ENCODE peak calls at places on chromosome 7, in four cellular contexts. P, X, R and I are unnamed samples.

GRCh38 chr7:48144291-48144768 is 26.9 kb upstream of the ABCA13 start:
- DNase-seq in P (no peak), R (no peak), X (no peak), I (no peak)

GRCh38 chr7:41131956-41132355 is 570.9 kb downstream of the INHBA start:
- DNase-seq in P (no peak), R (no peak), X (no peak), I (no peak)

GRCh38 chr7:44308741-44309270 is 16.6 kb downstream of the CAMK2B start:
- DNase-seq in P (no peak), X (no peak), R (no peak), I (no peak)

GRCh38 chr7:50733552-50733951 is 49.1 kb downstream of the GRB10 start:
- DNase-seq in P (no peak), R (no peak), X (peak; percentile 18), I (no peak)

GRCh38 chr7:156816943-156817572 is 75.9 kb downstream of the LMBR1 start:
- DNase-seq in X (peak; percentile 5), R (no peak), P (no peak), I (no peak)

GRCh38 chr7:45088821-45089313 is at the start of gene NACAD:
- DNase-seq in R (peak; percentile 39), P (peak; percentile 37), X (peak; percentile 23), I (no peak)

GRCh38 chr7:19713676-19714075 is 4.8 kb upstream of the POLR1F start:
- DNase-seq in P (peak; percentile 17), X (peak; percentile 38), R (no peak), I (peak; percentile 31)

GRCh38 chr7:148503900-148504487 is 86.6 kb upstream of the C7orf33 start:
- DNase-seq in X (peak; percentile 24), P (no peak), R (no peak), I (no peak)

GRCh38 chr7:17668122-17668521 is 272.2 kb downstream of the SNX13 start:
- DNase-seq in X (no peak), R (no peak), P (no peak), I (no peak)

GRCh38 chr7:81195033-81195432 is 276.2 kb upstream of the SEMA3C start:
- DNase-seq in R (no peak), P (no peak), X (peak; percentile 42), I (no peak)

GRCh38 chr7:42910306-42910705 is 1.6 kb downstream of the C7orf25 start:
- DNase-seq in P (no peak), R (no peak), X (no peak), I (no peak)

GRCh38 chr7:156979007-156979606 is 29.6 kb downstream of the NOM1 start:
- DNase-seq in R (no peak), P (no peak), X (no peak), I (no peak)

GRCh38 chr7:16532272-16532671 is 5.6 kb downstream of the LRRC72 start:
- DNase-seq in X (no peak), R (no peak), P (no peak), I (no peak)

GRCh38 chr7:48035967-48036478 is 680 bp downstream of the C7orf57 start:
- DNase-seq in R (peak; percentile 45), P (no peak), X (no peak), I (peak; percentile 42)

GRCh38 chr7:98681951-98682350 is 64.9 kb downstream of the NPTX2 start:
- DNase-seq in R (no peak), P (no peak), X (no peak), I (no peak)